ENCODE peak calls at places on chromosomes 2 and 18, in six cellular contexts. One of them, this sample, is unnamed.

GRCh38 chr18:48949051-48949605 is 1.6 kb downstream of the SMAD7 start:
- DNase-seq in activated naive CD8-positive, alpha-beta T cell treated with anti-CD3 and anti-CD28 coated beads, Interleukin-2, amount 10 ng/mL, durations not matched to agents 7 days and 5 days: no peak
- DNase-seq in activated CD8-positive, alpha-beta memory T cell treated with anti-CD3 and anti-CD28 coated beads for 4 hours: no peak
- DNase-seq in progenitor cell of endocrine pancreas: no peak
- DNase-seq in activated naive CD4-positive, alpha-beta T cell: no peak
- DNase-seq in activated T-cell treated with anti-CD3 and anti-CD28 coated beads, Interleukin-2, amount 50 U/mL, for 1 hour: no peak
- DNase-seq in this sample: no peak

GRCh38 chr2:174442546-174443510 is 44.0 kb downstream of the GPR155 start:
- DNase-seq in activated CD8-positive, alpha-beta memory T cell treated with anti-CD3 and anti-CD28 coated beads for 4 hours: no peak
- DNase-seq in progenitor cell of endocrine pancreas: no peak
- DNase-seq in activated naive CD4-positive, alpha-beta T cell: no peak
- DNase-seq in activated T-cell treated with anti-CD3 and anti-CD28 coated beads, Interleukin-2, amount 50 U/mL, for 1 hour: no peak
- DNase-seq in activated naive CD8-positive, alpha-beta T cell treated with anti-CD3 and anti-CD28 coated beads, Interleukin-2, amount 10 ng/mL, durations not matched to agents 7 days and 5 days: no peak
- DNase-seq in this sample: no peak

GRCh38 chr18:58213931-58214431 is 170.0 kb downstream of the NEDD4L start:
- DNase-seq in activated naive CD4-positive, alpha-beta T cell: no peak
- DNase-seq in activated naive CD8-positive, alpha-beta T cell treated with anti-CD3 and anti-CD28 coated beads, Interleukin-2, amount 10 ng/mL, durations not matched to agents 7 days and 5 days: no peak
- DNase-seq in activated CD8-positive, alpha-beta memory T cell treated with anti-CD3 and anti-CD28 coated beads for 4 hours: no peak
- DNase-seq in progenitor cell of endocrine pancreas: no peak
- DNase-seq in activated T-cell treated with anti-CD3 and anti-CD28 coated beads, Interleukin-2, amount 50 U/mL, for 1 hour: no peak
- DNase-seq in this sample: no peak

GRCh38 chr2:160977376-160977775 is 182.9 kb upstream of the TANK start:
- DNase-seq in progenitor cell of endocrine pancreas: no peak
- DNase-seq in activated naive CD8-positive, alpha-beta T cell treated with anti-CD3 and anti-CD28 coated beads, Interleukin-2, amount 10 ng/mL, durations not matched to agents 7 days and 5 days: no peak
- DNase-seq in activated naive CD4-positive, alpha-beta T cell: no peak
- DNase-seq in activated T-cell treated with anti-CD3 and anti-CD28 coated beads, Interleukin-2, amount 50 U/mL, for 1 hour: no peak
- DNase-seq in activated CD8-positive, alpha-beta memory T cell treated with anti-CD3 and anti-CD28 coated beads for 4 hours: no peak
- DNase-seq in this sample: no peak

GRCh38 chr2:74985983-74986382 is 27.5 kb downstream of the POLE4 start:
- DNase-seq in progenitor cell of endocrine pancreas: no peak
- DNase-seq in activated T-cell treated with anti-CD3 and anti-CD28 coated beads, Interleukin-2, amount 50 U/mL, for 1 hour: no peak
- DNase-seq in activated CD8-positive, alpha-beta memory T cell treated with anti-CD3 and anti-CD28 coated beads for 4 hours: no peak
- DNase-seq in activated naive CD4-positive, alpha-beta T cell: no peak
- DNase-seq in activated naive CD8-positive, alpha-beta T cell treated with anti-CD3 and anti-CD28 coated beads, Interleukin-2, amount 10 ng/mL, durations not matched to agents 7 days and 5 days: no peak
- DNase-seq in this sample: no peak

GRCh38 chr2:8752385-8752784 is 70.5 kb downstream of the ID2 start:
- DNase-seq in activated naive CD4-positive, alpha-beta T cell: no peak
- DNase-seq in activated T-cell treated with anti-CD3 and anti-CD28 coated beads, Interleukin-2, amount 50 U/mL, for 1 hour: no peak
- DNase-seq in activated naive CD8-positive, alpha-beta T cell treated with anti-CD3 and anti-CD28 coated beads, Interleukin-2, amount 10 ng/mL, durations not matched to agents 7 days and 5 days: no peak
- DNase-seq in progenitor cell of endocrine pancreas: no peak
- DNase-seq in activated CD8-positive, alpha-beta memory T cell treated with anti-CD3 and anti-CD28 coated beads for 4 hours: no peak
- DNase-seq in this sample: no peak

GRCh38 chr2:75035444-75036353 is 77.3 kb downstream of the POLE4 start:
- DNase-seq in activated naive CD4-positive, alpha-beta T cell: no peak
- DNase-seq in progenitor cell of endocrine pancreas: no peak
- DNase-seq in activated T-cell treated with anti-CD3 and anti-CD28 coated beads, Interleukin-2, amount 50 U/mL, for 1 hour: no peak
- DNase-seq in activated naive CD8-positive, alpha-beta T cell treated with anti-CD3 and anti-CD28 coated beads, Interleukin-2, amount 10 ng/mL, durations not matched to agents 7 days and 5 days: no peak
- DNase-seq in activated CD8-positive, alpha-beta memory T cell treated with anti-CD3 and anti-CD28 coated beads for 4 hours: no peak
- DNase-seq in this sample: no peak

GRCh38 chr2:218383892-218384519 is 1.9 kb downstream of the SLC11A1 start:
- DNase-seq in activated naive CD4-positive, alpha-beta T cell: no peak
- DNase-seq in activated CD8-positive, alpha-beta memory T cell treated with anti-CD3 and anti-CD28 coated beads for 4 hours: no peak
- DNase-seq in activated naive CD8-positive, alpha-beta T cell treated with anti-CD3 and anti-CD28 coated beads, Interleukin-2, amount 10 ng/mL, durations not matched to agents 7 days and 5 days: no peak
- DNase-seq in progenitor cell of endocrine pancreas: no peak
- DNase-seq in activated T-cell treated with anti-CD3 and anti-CD28 coated beads, Interleukin-2, amount 50 U/mL, for 1 hour: no peak
- DNase-seq in this sample: no peak

GRCh38 chr2:17879137-17879912 is 858 bp downstream of the KCNS3 start:
- DNase-seq in activated T-cell treated with anti-CD3 and anti-CD28 coated beads, Interleukin-2, amount 50 U/mL, for 1 hour: no peak
- DNase-seq in activated naive CD4-positive, alpha-beta T cell: no peak
- DNase-seq in activated CD8-positive, alpha-beta memory T cell treated with anti-CD3 and anti-CD28 coated beads for 4 hours: no peak
- DNase-seq in activated naive CD8-positive, alpha-beta T cell treated with anti-CD3 and anti-CD28 coated beads, Interleukin-2, amount 10 ng/mL, durations not matched to agents 7 days and 5 days: peak; percentile 32
- DNase-seq in progenitor cell of endocrine pancreas: peak; percentile 53
- DNase-seq in this sample: peak; percentile 54

GRCh38 chr18:10863026-10863425 is 286.3 kb downstream of the PIEZO2 start:
- DNase-seq in activated CD8-positive, alpha-beta memory T cell treated with anti-CD3 and anti-CD28 coated beads for 4 hours: no peak
- DNase-seq in activated T-cell treated with anti-CD3 and anti-CD28 coated beads, Interleukin-2, amount 50 U/mL, for 1 hour: no peak
- DNase-seq in activated naive CD8-positive, alpha-beta T cell treated with anti-CD3 and anti-CD28 coated beads, Interleukin-2, amount 10 ng/mL, durations not matched to agents 7 days and 5 days: no peak
- DNase-seq in activated naive CD4-positive, alpha-beta T cell: no peak
- DNase-seq in progenitor cell of endocrine pancreas: no peak
- DNase-seq in this sample: no peak

GRCh38 chr2:101330253-101330921 is 21.9 kb upstream of the RNF149 start:
- DNase-seq in progenitor cell of endocrine pancreas: no peak
- DNase-seq in activated CD8-positive, alpha-beta memory T cell treated with anti-CD3 and anti-CD28 coated beads for 4 hours: no peak
- DNase-seq in activated naive CD8-positive, alpha-beta T cell treated with anti-CD3 and anti-CD28 coated beads, Interleukin-2, amount 10 ng/mL, durations not matched to agents 7 days and 5 days: peak; percentile 59
- DNase-seq in activated naive CD4-positive, alpha-beta T cell: no peak
- DNase-seq in activated T-cell treated with anti-CD3 and anti-CD28 coated beads, Interleukin-2, amount 50 U/mL, for 1 hour: peak; percentile 54
- DNase-seq in this sample: no peak

GRCh38 chr2:119472749-119473148 is 41.1 kb downstream of the TMEM37 start:
- DNase-seq in activated T-cell treated with anti-CD3 and anti-CD28 coated beads, Interleukin-2, amount 50 U/mL, for 1 hour: no peak
- DNase-seq in activated naive CD8-positive, alpha-beta T cell treated with anti-CD3 and anti-CD28 coated beads, Interleukin-2, amount 10 ng/mL, durations not matched to agents 7 days and 5 days: no peak
- DNase-seq in activated CD8-positive, alpha-beta memory T cell treated with anti-CD3 and anti-CD28 coated beads for 4 hours: no peak
- DNase-seq in activated naive CD4-positive, alpha-beta T cell: no peak
- DNase-seq in progenitor cell of endocrine pancreas: no peak
- DNase-seq in this sample: no peak

GRCh38 chr18:45962461-45962860 is 4.7 kb downstream of the EPG5 start:
- DNase-seq in activated naive CD8-positive, alpha-beta T cell treated with anti-CD3 and anti-CD28 coated beads, Interleukin-2, amount 10 ng/mL, durations not matched to agents 7 days and 5 days: no peak
- DNase-seq in progenitor cell of endocrine pancreas: no peak
- DNase-seq in activated naive CD4-positive, alpha-beta T cell: no peak
- DNase-seq in activated T-cell treated with anti-CD3 and anti-CD28 coated beads, Interleukin-2, amount 50 U/mL, for 1 hour: no peak
- DNase-seq in activated CD8-positive, alpha-beta memory T cell treated with anti-CD3 and anti-CD28 coated beads for 4 hours: peak; percentile 22
- DNase-seq in this sample: no peak

GRCh38 chr2:99860720-99861375 is 281.5 kb downstream of the AFF3 start:
- DNase-seq in activated naive CD8-positive, alpha-beta T cell treated with anti-CD3 and anti-CD28 coated beads, Interleukin-2, amount 10 ng/mL, durations not matched to agents 7 days and 5 days: no peak
- DNase-seq in progenitor cell of endocrine pancreas: no peak
- DNase-seq in activated naive CD4-positive, alpha-beta T cell: no peak
- DNase-seq in activated T-cell treated with anti-CD3 and anti-CD28 coated beads, Interleukin-2, amount 50 U/mL, for 1 hour: no peak
- DNase-seq in activated CD8-positive, alpha-beta memory T cell treated with anti-CD3 and anti-CD28 coated beads for 4 hours: no peak
- DNase-seq in this sample: no peak